ENCODE peak calls at places on chromosomes 3 and 15, in eight cellular contexts. F is cardiac muscle cell, W is suprapubic skin, E is prostate gland, P is PC-3, A is Peyer's patch, Y is tibial artery, X is pancreas. M is an unnamed sample.
A peak's percentile ranks its signal among the peaks of the same experiment; 100 is the strongest.

GRCh38 chr3:194139085-194139976 is 3.4 kb downstream of the HES1 start:
- DNase-seq in F (peak; percentile 46), W (no peak), E (peak; percentile 77), P (peak; percentile 83), A (peak; percentile 21), Y (peak; percentile 25), X (no peak), M (peak; percentile 10)

GRCh38 chr3:44862221-44862637 is 517 bp downstream of the TMEM42 start:
- DNase-seq in F (no peak), W (no peak), E (no peak), P (peak; percentile 11), A (no peak), Y (no peak), X (peak; percentile 14), M (peak; percentile 18)

GRCh38 chr3:187706966-187707365 is 4.6 kb upstream of the RTP2 start:
- DNase-seq in F (no peak), W (no peak), E (no peak), P (no peak), A (no peak), Y (peak; percentile 71), X (no peak), M (no peak)

GRCh38 chr3:45975696-45976095 is 19.9 kb downstream of the FYCO1 start:
- DNase-seq in F (no peak), W (no peak), E (no peak), P (no peak), A (no peak), Y (no peak), X (no peak), M (no peak)

GRCh38 chr15:73926191-73927002 is at the start of gene LOXL1:
- DNase-seq in F (peak; percentile 84), W (no peak), E (peak; percentile 48), P (peak; percentile 56), A (no peak), Y (peak; percentile 82), X (peak; percentile 66), M (peak; percentile 65)

GRCh38 chr15:83108266-83109219 is 1.1 kb downstream of the TM6SF1 start:
- DNase-seq in F (no peak), W (peak; percentile 71), E (no peak), P (no peak), A (no peak), Y (peak; percentile 67), X (no peak), M (no peak)

GRCh38 chr15:50114381-50114780 is 4.7 kb downstream of the ATP8B4 start:
- DNase-seq in F (no peak), W (no peak), E (no peak), P (no peak), A (no peak), Y (peak; percentile 51), X (no peak), M (no peak)

GRCh38 chr3:129650256-129650872 is 43.9 kb upstream of the PLXND1 start:
- DNase-seq in F (peak; percentile 68), W (peak; percentile 83), E (peak; percentile 73), P (peak; percentile 77), A (peak; percentile 51), Y (peak; percentile 79), X (peak; percentile 20), M (peak; percentile 67)

GRCh38 chr15:61099030-61099800 is 129.9 kb downstream of the RORA start:
- DNase-seq in F (no peak), W (no peak), E (no peak), P (no peak), A (no peak), Y (no peak), X (no peak), M (no peak)

GRCh38 chr3:122944671-122945151 is 82.9 kb downstream of the SEMA5B start:
- DNase-seq in F (no peak), W (no peak), E (no peak), P (peak; percentile 21), A (no peak), Y (no peak), X (no peak), M (no peak)

GRCh38 chr15:33699691-33700447 is 268.4 kb upstream of the CHRM5 start:
- DNase-seq in F (peak; percentile 37), W (no peak), E (no peak), P (peak; percentile 46), A (no peak), Y (no peak), X (no peak), M (no peak)

GRCh38 chr3:152174876-152175575 is 93.7 kb upstream of the MBNL1 start:
- DNase-seq in F (no peak), W (no peak), E (no peak), P (peak; percentile 54), A (no peak), Y (no peak), X (no peak), M (no peak)

GRCh38 chr3:105730973-105731372 is 137.8 kb downstream of the CBLB start:
- DNase-seq in F (no peak), W (no peak), E (no peak), P (no peak), A (no peak), Y (no peak), X (no peak), M (no peak)

GRCh38 chr3:172939651-172940293 is 189.2 kb downstream of the ECT2 start:
- DNase-seq in F (peak; percentile 78), W (no peak), E (no peak), P (peak; percentile 21), A (no peak), Y (no peak), X (no peak), M (no peak)

GRCh38 chr3:134059680-134060560 is 30.2 kb upstream of the SLCO2A1 start:
- DNase-seq in F (no peak), W (peak; percentile 49), E (no peak), P (no peak), A (no peak), Y (peak; percentile 15), X (no peak), M (no peak)

GRCh38 chr3:113914646-113915045 is 33.2 kb upstream of the ZDHHC23 start:
- DNase-seq in F (no peak), W (no peak), E (no peak), P (no peak), A (no peak), Y (no peak), X (no peak), M (no peak)

GRCh38 chr3:114892117-114892870 is 254.8 kb downstream of the ZBTB20 start:
- DNase-seq in F (no peak), W (no peak), E (no peak), P (no peak), A (no peak), Y (no peak), X (peak; percentile 59), M (no peak)

GRCh38 chr15:83457149-83457548 is 10.0 kb downstream of the SH3GL3 start:
- DNase-seq in F (no peak), W (no peak), E (no peak), P (no peak), A (no peak), Y (no peak), X (no peak), M (no peak)

GRCh38 chr15:88299502-88299901 is 43.0 kb upstream of the NTRK3 start:
- DNase-seq in F (no peak), W (no peak), E (no peak), P (no peak), A (no peak), Y (no peak), X (no peak), M (peak; percentile 92)

GRCh38 chr15:87362531-87362930 is 894.0 kb downstream of the NTRK3 start:
- DNase-seq in F (no peak), W (no peak), E (no peak), P (peak; percentile 35), A (no peak), Y (no peak), X (no peak), M (no peak)

GRCh38 chr15:81270781-81271491 is 53.0 kb downstream of the STARD5 start:
- DNase-seq in F (no peak), W (no peak), E (no peak), P (peak; percentile 31), A (no peak), Y (no peak), X (no peak), M (peak; percentile 43)

GRCh38 chr3:105493305-105493892 is 126.7 kb downstream of the ALCAM start:
- DNase-seq in F (no peak), W (no peak), E (no peak), P (no peak), A (no peak), Y (no peak), X (no peak), M (peak; percentile 22)

GRCh38 chr15:68298336-68298735 is 20.8 kb downstream of the FEM1B start:
- DNase-seq in F (no peak), W (no peak), E (no peak), P (no peak), A (no peak), Y (no peak), X (no peak), M (no peak)

GRCh38 chr15:79283252-79284048 is 928 bp downstream of the ANKRD34C start:
- DNase-seq in F (peak; percentile 92), W (no peak), E (no peak), P (peak; percentile 22), A (no peak), Y (no peak), X (peak; percentile 18), M (no peak)
- H3K27ac ChIP-seq in F (no peak overlapping the region), W (no peak overlapping the region), E (no peak overlapping the region), P (no peak overlapping the region), A (no peak overlapping the region), Y (no peak overlapping the region), X (no peak overlapping the region), M (no peak overlapping the region)

GRCh38 chr15:75606711-75607684 is 18.5 kb downstream of the SNUPN start:
- DNase-seq in F (no peak), W (no peak), E (no peak), P (no peak), A (peak; percentile 41), Y (no peak), X (no peak), M (no peak)
- H3K4me3 ChIP-seq in F (no peak overlapping the region), W (no peak overlapping the region), E (no peak overlapping the region), P (no peak overlapping the region), A (no peak overlapping the region), Y (no peak overlapping the region), X (no peak overlapping the region), M (no peak overlapping the region)

DNA sequence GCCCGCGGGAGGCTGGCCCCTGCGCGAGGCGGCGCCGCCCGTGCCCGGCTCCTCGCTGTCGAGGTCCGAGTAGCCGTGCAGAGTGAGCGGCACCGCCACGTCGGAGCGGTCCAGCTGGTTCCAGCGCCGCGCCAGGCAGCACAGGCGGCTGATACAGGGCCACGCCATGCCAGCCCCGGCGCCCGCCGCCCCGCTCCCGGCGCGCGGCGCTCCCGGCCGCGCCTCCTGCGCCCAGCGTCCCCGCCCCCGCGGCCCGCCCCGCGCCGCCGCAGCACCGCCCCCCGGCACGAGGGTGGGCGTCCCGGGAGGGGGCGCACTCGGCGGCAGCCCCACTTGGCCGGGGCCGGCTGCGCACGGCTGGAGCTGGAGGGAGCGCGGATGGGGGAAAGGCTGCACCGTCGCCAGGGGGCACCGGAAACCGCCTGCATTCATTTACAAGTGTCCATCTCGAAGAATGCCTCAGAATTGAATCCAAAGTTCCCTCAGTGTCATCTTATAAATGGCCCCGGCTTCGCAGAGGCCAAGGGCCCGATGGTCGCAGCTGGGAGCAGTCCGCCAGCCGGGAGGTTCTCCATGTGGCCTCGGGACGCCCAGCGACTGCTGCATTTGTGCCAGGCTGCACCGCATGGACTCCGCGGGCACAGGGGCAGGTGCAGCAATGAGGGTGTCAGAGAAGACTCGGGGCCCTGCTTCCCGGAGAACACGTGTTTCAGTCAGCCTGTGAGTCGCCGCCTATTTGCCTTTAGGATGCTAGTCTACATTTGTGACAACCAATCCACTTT is at the start of gene MAP6D1:
- DNase-seq in F (peak; percentile 81), W (no peak), E (peak; percentile 23), P (peak; percentile 54), A (peak; percentile 22), Y (no peak), X (peak; percentile 42), M (peak; percentile 82)
- TF ChIP-seq CTCF in F (peak; percentile 38), W (peak; percentile 8), E (no peak), P (peak; percentile 46), A (no peak), Y (no peak), X (no peak), M (peak; percentile 60)

GRCh38 chr3:43394071-43394501 is 107.7 kb downstream of the SNRK start:
- DNase-seq in F (no peak), W (no peak), E (no peak), P (peak; percentile 15), A (no peak), Y (peak; percentile 48), X (peak; percentile 16), M (no peak)
- H3K27ac ChIP-seq in F (no peak overlapping the region), W (no peak overlapping the region), E (no peak overlapping the region), P (peak overlapping the region; percentile 6), A (no peak overlapping the region), Y (peak overlapping the region; percentile 15), X (no peak overlapping the region), M (no peak overlapping the region)